ENCODE peak calls at places on chromosome 12, in five cellular contexts. M, X, O, Y and C are unnamed samples.

GRCh38 chr12:116504438-116504837 is 54.7 kb upstream of the MAP1LC3B2 start:
- DNase-seq in O (no peak), M (no peak), X (no peak), Y (no peak), C (no peak)

GRCh38 chr12:125533434-125534029 is 468.3 kb downstream of the AACS start:
- DNase-seq in X (peak), O (peak), M (no peak), Y (peak), C (no peak)

GRCh38 chr12:57753938-57754337 is 965 bp upstream of the MARCHF9 start:
- DNase-seq in Y (no peak), O (no peak), X (no peak), M (no peak), C (no peak)

GRCh38 chr12:59036973-59037807 is 116.9 kb upstream of the LRIG3 start:
- DNase-seq in O (no peak), X (no peak), M (no peak), Y (no peak), C (no peak)

GRCh38 chr12:125296701-125297100 is 231.5 kb downstream of the AACS start:
- DNase-seq in O (no peak), Y (no peak), X (no peak), M (no peak), C (no peak)

GRCh38 chr12:3214508-3215365 is 137.6 kb downstream of the TSPAN9 start:
- DNase-seq in X (peak), O (no peak), M (no peak), Y (no peak), C (no peak)

GRCh38 chr12:94149781-94150482 is 1.6 kb downstream of the PLXNC1 start:
- DNase-seq in O (peak), X (peak), M (no peak), Y (no peak), C (no peak)

GRCh38 chr12:27190761-27191160 is 53.3 kb upstream of the STK38L start:
- DNase-seq in O (peak), M (no peak), Y (no peak), X (no peak), C (no peak)

GRCh38 chr12:37543131-37543965 is 773.2 kb upstream of the ALG10B start:
- DNase-seq in X (no peak), M (no peak), Y (no peak), O (no peak), C (no peak)

GRCh38 chr12:4194661-4195060 is 78.9 kb upstream of the CCND2 start:
- DNase-seq in Y (no peak), O (no peak), X (no peak), M (no peak), C (no peak)

GRCh38 chr12:12562016-12562483 is 613 bp downstream of the DUSP16 start:
- DNase-seq in Y (no peak), M (no peak), O (peak), X (peak), C (no peak)

GRCh38 chr12:24042651-24043050 is 93.2 kb upstream of the SOX5 start:
- DNase-seq in X (no peak), M (no peak), O (no peak), Y (no peak), C (no peak)

GRCh38 chr12:47892819-47893218 is 12.0 kb downstream of the VDR start:
- DNase-seq in Y (no peak), M (no peak), X (no peak), O (peak), C (no peak)

GRCh38 chr12:7937867-7938506 is 2.0 kb upstream of the SLC2A3 start:
- DNase-seq in X (no peak), M (no peak), Y (no peak), O (peak), C (no peak)

GRCh38 chr12:106114084-106115068 is 24.4 kb downstream of the NUAK1 start:
- DNase-seq in X (no peak), Y (no peak), M (no peak), O (peak), C (no peak)

GRCh38 chr12:98646165-98646764 is 1.2 kb downstream of the APAF1 start:
- DNase-seq in Y (no peak), O (peak), X (no peak), M (no peak), C (no peak)

GRCh38 chr12:9051156-9051545 is 61.8 kb downstream of the KLRG1 start:
- DNase-seq in Y (no peak), O (no peak), M (no peak), X (no peak), C (no peak)

GRCh38 chr12:102917026-102917787 is at the start of gene PAH:
- DNase-seq in O (no peak), M (no peak), Y (no peak), X (peak), C (no peak)

GRCh38 chr12:27583057-27583797 is 59.2 kb downstream of the PPFIBP1 start:
- DNase-seq in O (no peak), Y (no peak), M (no peak), X (no peak), C (no peak)

GRCh38 chr12:46661161-46661845 is 164.5 kb downstream of the SLC38A4 start:
- DNase-seq in X (no peak), M (peak), Y (peak), O (peak), C (peak)

GRCh38 chr12:39440781-39441180 is 2.1 kb downstream of the KIF21A start:
- DNase-seq in X (no peak), O (no peak), M (no peak), Y (no peak), C (no peak)

GRCh38 chr12:4268549-4269181 is 4.9 kb upstream of the CCND2 start:
- DNase-seq in M (peak), O (peak), Y (no peak), X (no peak), C (no peak)

GRCh38 chr12:106108187-106108816 is 30.5 kb downstream of the NUAK1 start:
- DNase-seq in O (peak), X (no peak), Y (no peak), M (no peak), C (no peak)

GRCh38 chr12:79595273-79595672 is 95.5 kb downstream of the PAWR start:
- DNase-seq in O (no peak), X (no peak), M (no peak), Y (no peak), C (no peak)

GRCh38 chr12:116601524-116601923 is 42.3 kb downstream of the MAP1LC3B2 start:
- DNase-seq in Y (no peak), X (no peak), O (peak), M (no peak), C (no peak)

GRCh38 chr12:76183459-76184186 is 99.1 kb upstream of the NAP1L1 start:
- DNase-seq in Y (peak), O (peak), X (no peak), M (no peak), C (peak)

GRCh38 chr12:106918746-106919145 is 37.0 kb upstream of the TMEM263 start:
- DNase-seq in Y (no peak), O (no peak), X (no peak), M (no peak), C (no peak)

GRCh38 chr12:89075890-89076591 is 276.3 kb downstream of the DUSP6 start:
- DNase-seq in Y (no peak), O (peak), M (no peak), X (no peak), C (no peak)

GRCh38 chr12:124162151-124163110 is 132.5 kb upstream of the RFLNA start:
- DNase-seq in M (no peak), O (no peak), X (no peak), Y (no peak), C (no peak)

GRCh38 chr12:117045998-117046374 is 53.2 kb downstream of the TESC start:
- DNase-seq in X (no peak), M (no peak), O (no peak), Y (no peak), C (no peak)

GRCh38 chr12:113852695-113853490 is 113.2 kb downstream of the RBM19 start:
- DNase-seq in M (no peak), Y (no peak), X (no peak), O (no peak), C (no peak)

GRCh38 chr12:124847675-124848074 is 16.0 kb downstream of the SCARB1 start:
- DNase-seq in Y (no peak), O (peak), M (no peak), X (peak), C (no peak)

GRCh38 chr12:107900588-107900987 is 126.1 kb downstream of the ASCL4 start:
- DNase-seq in X (no peak), O (no peak), Y (no peak), M (no peak), C (no peak)